ENCODE peak calls at places on chromosome 2, in six cellular contexts. C is SK-N-DZ, W is stomach, H is RWPE1, X is GM13977, Q is astrocyte. G is an unnamed sample.

GRCh38 chr2:63058742-63059433 is 8.3 kb downstream of the OTX1 start:
- DNase-seq in C (peak; percentile 38), W (no peak), H (no peak), X (peak; percentile 44), Q (no peak), G (no peak)

GRCh38 chr2:16584094-16584493 is 81.5 kb downstream of the CYRIA start:
- DNase-seq in C (no peak), W (no peak), H (no peak), X (no peak), Q (no peak), G (no peak)

GRCh38 chr2:102103284-102103683 is 39.3 kb upstream of the IL1R1 start:
- DNase-seq in C (no peak), W (no peak), H (no peak), X (no peak), Q (no peak), G (no peak)

GRCh38 chr2:49255325-49256023 is 101.2 kb upstream of the FSHR start:
- DNase-seq in C (peak; percentile 19), W (no peak), H (no peak), X (no peak), Q (no peak), G (no peak)

GRCh38 chr2:5286370-5286769 is 405.8 kb upstream of the SOX11 start:
- DNase-seq in C (no peak), W (no peak), H (no peak), X (no peak), Q (no peak), G (no peak)

GRCh38 chr2:6228251-6228650 is 536.1 kb downstream of the SOX11 start:
- DNase-seq in C (no peak), W (no peak), H (no peak), X (no peak), Q (no peak), G (no peak)

GRCh38 chr2:20615466-20616241 is 35.2 kb downstream of the HS1BP3 start:
- DNase-seq in C (no peak), W (peak; percentile 25), H (no peak), X (no peak), Q (no peak), G (no peak)

GRCh38 chr2:162085090-162085891 is 11.3 kb upstream of the DPP4 start:
- DNase-seq in C (no peak), W (no peak), H (no peak), X (no peak), Q (peak; percentile 97), G (no peak)